ENCODE peak calls at places on chromosomes 7 and 10, in four cellular contexts. T is transverse colon, K is GM23248, N is HL-60. B is an unnamed sample.

GRCh38 chr7:34719651-34720050 is 61.6 kb downstream of the NPSR1 start:
- DNase-seq in T (no peak), K (no peak), N (no peak), B (no peak)

GRCh38 chr10:35204650-35205319 is 78.1 kb downstream of the CREM start:
- DNase-seq in N (no peak), T (no peak), K (no peak), B (no peak)

GRCh38 chr7:91519241-91520200 is 255.3 kb downstream of the FZD1 start:
- DNase-seq in T (no peak), K (no peak), N (no peak), B (no peak)

GRCh38 chr10:58818889-58819288 is 306.2 kb downstream of the BICC1 start:
- DNase-seq in T (no peak), K (peak; percentile 32), N (no peak), B (peak; percentile 20)

GRCh38 chr10:5559642-5560141 is 34.9 kb downstream of the CALML3 start:
- DNase-seq in K (peak; percentile 86), T (no peak), N (no peak), B (no peak)

GRCh38 chr7:108004220-108005142 is 1.5 kb upstream of the LAMB1 start:
- DNase-seq in K (peak; percentile 63), T (no peak), N (no peak), B (no peak)

GRCh38 chr10:84613336-84614021 is 285.1 kb downstream of the CCSER2 start:
- DNase-seq in K (peak; percentile 18), N (no peak), T (peak; percentile 18), B (peak; percentile 51)

GRCh38 chr10:112790921-112791320 is 159.1 kb upstream of the TCF7L2 start:
- DNase-seq in K (no peak), T (no peak), N (no peak), B (no peak)

GRCh38 chr10:71396084-71396713 is 521 bp upstream of the CDH23 start:
- DNase-seq in T (peak; percentile 42), N (no peak), K (peak; percentile 22), B (no peak)

GRCh38 chr7:155763721-155764431 is 48.4 kb downstream of the SHH start:
- DNase-seq in T (no peak), N (no peak), K (no peak), B (no peak)

GRCh38 chr10:42753507-42754154 is 29.0 kb upstream of the BMS1 start:
- DNase-seq in N (no peak), T (no peak), K (peak; percentile 46), B (peak; percentile 14)

GRCh38 chr10:44167752-44168151 is 217.1 kb downstream of the CXCL12 start:
- DNase-seq in T (no peak), K (no peak), N (no peak), B (no peak)

GRCh38 chr10:78627254-78627795 is 441.4 kb upstream of the ZMIZ1 start:
- DNase-seq in N (no peak), T (no peak), K (no peak), B (no peak)

GRCh38 chr10:11159543-11160215 is 142.0 kb downstream of the CELF2 start:
- DNase-seq in N (no peak), T (no peak), K (no peak), B (no peak)

GRCh38 chr7:17236603-17237002 is 61.8 kb upstream of the AHR start:
- DNase-seq in N (no peak), K (peak; percentile 30), T (no peak), B (peak; percentile 44)

GRCh38 chr10:44908071-44908709 is 2.9 kb upstream of the TMEM72 start:
- DNase-seq in T (no peak), K (no peak), N (no peak), B (no peak)

GRCh38 chr10:110081914-110082313 is 74.1 kb downstream of the ADD3 start:
- DNase-seq in T (no peak), K (peak; percentile 51), N (no peak), B (peak; percentile 80)

GRCh38 chr10:3805227-3805790 is 20.3 kb upstream of the KLF6 start:
- DNase-seq in T (no peak), K (peak; percentile 96), N (no peak), B (peak; percentile 91)

GRCh38 chr7:129332354-129333056 is 101.7 kb upstream of the STRIP2 start:
- DNase-seq in K (peak; percentile 83), N (no peak), T (no peak), B (peak; percentile 48)

GRCh38 chr10:72308320-72308987 is 34.7 kb downstream of the DDIT4 start:
- DNase-seq in T (peak; percentile 63), N (peak; percentile 96), K (peak; percentile 91), B (peak; percentile 92)

GRCh38 chr7:138565451-138566114 is 105.5 kb downstream of the TRIM24 start:
- DNase-seq in T (no peak), N (peak; percentile 80), K (peak; percentile 30), B (peak; percentile 32)

GRCh38 chr7:818031-818699 is 14.1 kb upstream of the SUN1 start:
- DNase-seq in T (no peak), N (no peak), K (peak; percentile 76), B (peak; percentile 57)

GRCh38 chr7:73827568-73828106 is 3.2 kb upstream of the CLDN4 start:
- DNase-seq in K (no peak), N (peak; percentile 54), T (peak; percentile 91), B (peak; percentile 70)

GRCh38 chr10:5640501-5640900 is 25.9 kb downstream of the ASB13 start:
- DNase-seq in N (no peak), T (peak; percentile 33), K (no peak), B (no peak)

GRCh38 chr7:1473864-1474512 is 14.7 kb upstream of the MICALL2 start:
- DNase-seq in N (peak; percentile 85), K (peak; percentile 90), T (peak; percentile 95), B (peak; percentile 79)

GRCh38 chr7:38756521-38756920 is 125.3 kb upstream of the AMPH start:
- DNase-seq in N (no peak), K (peak; percentile 30), T (no peak), B (no peak)

GRCh38 chr10:63886281-63887025 is 365.3 kb downstream of the REEP3 start:
- DNase-seq in K (no peak), T (no peak), N (no peak), B (no peak)

GRCh38 chr7:54781356-54781912 is 22.4 kb upstream of the SEC61G start:
- DNase-seq in T (no peak), K (no peak), N (no peak), B (no peak)

GRCh38 chr7:135208417-135208793 is 2.9 kb downstream of the WDR91 start:
- DNase-seq in K (no peak), T (no peak), N (no peak), B (no peak)

GRCh38 chr7:135207739-135208416 is 3.4 kb downstream of the WDR91 start:
- DNase-seq in N (no peak), K (no peak), T (no peak), B (no peak)

GRCh38 chr7:135211179-135211945 is at the start of gene WDR91:
- DNase-seq in K (peak; percentile 97), T (peak; percentile 98), N (peak; percentile 74), B (peak; percentile 93)

GRCh38 chr7:135210818-135211178 is 528 bp downstream of the WDR91 start:
- DNase-seq in N (peak; percentile 0), K (peak; percentile 52), T (no peak), B (no peak)

DNA sequence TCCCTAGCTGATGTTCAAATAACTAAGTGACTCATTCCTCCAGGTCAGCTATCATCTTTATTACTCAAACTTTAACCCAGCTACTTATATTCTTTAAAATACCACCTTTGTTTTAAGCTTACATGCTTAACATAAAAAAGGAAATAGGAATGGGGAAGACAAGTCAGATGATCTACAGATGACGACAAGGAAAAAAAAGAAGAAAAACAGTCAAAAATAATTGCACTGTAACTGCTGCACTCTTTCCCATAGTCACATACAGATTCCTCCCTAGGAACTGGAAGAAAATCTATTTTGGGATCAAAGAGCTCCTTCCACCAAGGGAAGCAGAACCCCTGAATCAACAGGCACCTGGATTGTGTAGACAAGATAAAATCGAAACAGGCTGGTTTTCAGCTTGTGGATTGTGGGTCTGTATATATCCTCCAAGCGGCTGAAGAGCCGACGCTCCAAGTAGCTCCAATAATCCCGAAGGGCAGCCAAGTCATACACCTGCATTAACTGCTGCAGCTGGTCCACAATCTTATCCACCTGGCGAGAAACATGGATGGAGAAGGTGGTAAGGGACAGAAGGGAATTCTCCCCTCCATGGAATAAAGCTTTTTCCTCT is 2.0 kb downstream of the WDR91 start:
- DNase-seq in N (no peak), T (no peak), K (no peak), B (no peak)
- H3K4me3 ChIP-seq in N (no peak overlapping the region), T (no peak overlapping the region), K (no peak overlapping the region), B (no peak overlapping the region)

GRCh38 chr10:77387247-77387646 is 250.4 kb downstream of the KCNMA1 start:
- DNase-seq in T (no peak), N (no peak), K (no peak), B (no peak)

GRCh38 chr10:77386833-77387232 is 250.8 kb downstream of the KCNMA1 start:
- DNase-seq in N (no peak), K (peak; percentile 73), T (no peak), B (no peak)

GRCh38 chr10:77385315-77385714 is 252.3 kb downstream of the KCNMA1 start:
- DNase-seq in N (no peak), K (no peak), T (no peak), B (no peak)

GRCh38 chr10:77388571-77388970 is 249.0 kb downstream of the KCNMA1 start:
- DNase-seq in K (no peak), T (no peak), N (no peak), B (no peak)

GRCh38 chr10:77386365-77386764 is 251.2 kb downstream of the KCNMA1 start:
- DNase-seq in T (no peak), N (no peak), K (no peak), B (no peak)
- H3K4me3 ChIP-seq in T (no peak overlapping the region), N (no peak overlapping the region), K (peak overlapping the region; percentile 44), B (no peak overlapping the region)

GRCh38 chr7:76260171-76260703 is 42.2 kb upstream of the HSPB1 start:
- DNase-seq in N (no peak), K (peak; percentile 55), T (no peak), B (no peak)
- H3K4me3 ChIP-seq in N (no peak overlapping the region), K (no peak overlapping the region), T (peak overlapping the region; percentile 12), B (no peak overlapping the region)

GRCh38 chr10:47136866-47137265 is 163.1 kb upstream of the GDF10 start:
- DNase-seq in N (no peak), K (peak; percentile 59), T (no peak), B (no peak)
- H3K4me3 ChIP-seq in N (no peak overlapping the region), K (no peak overlapping the region), T (no peak overlapping the region), B (no peak overlapping the region)